ENCODE peak calls at places on chromosome 20, in seven cellular contexts. N, P, H, Z, A, G and T are unnamed samples.

GRCh38 chr20:31560900-31561598 is 44.0 kb upstream of the ID1 start:
- DNase-seq in G (no peak), Z (peak; percentile 95), H (no peak), N (peak; percentile 91), P (peak; percentile 50), A (no peak), T (peak; percentile 94)

GRCh38 chr20:59299961-59300340 is 460 bp upstream of the EDN3 start:
- DNase-seq in P (no peak), N (no peak), Z (no peak), A (peak; percentile 14), H (no peak), G (no peak), T (no peak)

GRCh38 chr20:12977634-12978394 is 31.0 kb upstream of the SPTLC3 start:
- DNase-seq in A (no peak), H (no peak), Z (no peak), G (no peak), N (no peak), P (no peak), T (no peak)

GRCh38 chr20:46644733-46645132 is 6.5 kb downstream of the SLC13A3 start:
- DNase-seq in Z (no peak), N (no peak), G (no peak), H (no peak), A (no peak), P (no peak), T (no peak)

GRCh38 chr20:5156670-5157448 is 30.1 kb downstream of the CDS2 start:
- DNase-seq in P (no peak), H (no peak), N (no peak), A (no peak), G (no peak), Z (peak; percentile 36), T (no peak)

GRCh38 chr20:63500902-63501817 is 2.3 kb upstream of the EEF1A2 start:
- DNase-seq in P (no peak), H (no peak), A (no peak), G (peak; percentile 19), Z (no peak), N (no peak), T (no peak)

GRCh38 chr20:20520776-20521175 is 152.9 kb downstream of the INSM1 start:
- DNase-seq in P (no peak), G (no peak), Z (no peak), N (no peak), A (no peak), H (no peak), T (peak; percentile 25)

GRCh38 chr20:43925215-43925614 is 10.6 kb downstream of the TOX2 start:
- DNase-seq in N (no peak), A (no peak), P (no peak), Z (no peak), H (no peak), G (no peak), T (no peak)

GRCh38 chr20:47206962-47207641 is 149.4 kb downstream of the ZMYND8 start:
- DNase-seq in G (no peak), N (no peak), A (peak; percentile 47), H (no peak), P (no peak), Z (no peak), T (no peak)

GRCh38 chr20:60138263-60139127 is 180.3 kb downstream of the CDH26 start:
- DNase-seq in P (peak; percentile 31), A (no peak), Z (peak; percentile 50), H (no peak), N (no peak), G (peak; percentile 60), T (no peak)

GRCh38 chr20:37821691-37822655 is 81.0 kb upstream of the VSTM2L start:
- DNase-seq in G (no peak), N (no peak), P (no peak), A (no peak), Z (peak; percentile 90), H (no peak), T (peak; percentile 14)

GRCh38 chr20:56440346-56441007 is 27.9 kb upstream of the RTF2 start:
- DNase-seq in P (no peak), H (no peak), A (no peak), N (no peak), Z (no peak), G (no peak), T (no peak)

GRCh38 chr20:20741067-20742045 is 28.9 kb upstream of the RALGAPA2 start:
- DNase-seq in H (no peak), A (no peak), N (no peak), P (no peak), G (no peak), Z (no peak), T (no peak)

GRCh38 chr20:24934101-24934661 is 14.9 kb upstream of the CST7 start:
- DNase-seq in G (no peak), H (no peak), Z (no peak), N (no peak), P (no peak), A (no peak), T (no peak)

GRCh38 chr20:51481311-51481997 is 61.1 kb downstream of the NFATC2 start:
- DNase-seq in G (peak; percentile 16), H (no peak), P (no peak), N (no peak), A (no peak), Z (no peak), T (no peak)

GRCh38 chr20:44070139-44070900 is 116.7 kb downstream of the JPH2 start:
- DNase-seq in A (no peak), P (peak; percentile 2), G (no peak), H (no peak), N (no peak), Z (no peak), T (no peak)

DNA sequence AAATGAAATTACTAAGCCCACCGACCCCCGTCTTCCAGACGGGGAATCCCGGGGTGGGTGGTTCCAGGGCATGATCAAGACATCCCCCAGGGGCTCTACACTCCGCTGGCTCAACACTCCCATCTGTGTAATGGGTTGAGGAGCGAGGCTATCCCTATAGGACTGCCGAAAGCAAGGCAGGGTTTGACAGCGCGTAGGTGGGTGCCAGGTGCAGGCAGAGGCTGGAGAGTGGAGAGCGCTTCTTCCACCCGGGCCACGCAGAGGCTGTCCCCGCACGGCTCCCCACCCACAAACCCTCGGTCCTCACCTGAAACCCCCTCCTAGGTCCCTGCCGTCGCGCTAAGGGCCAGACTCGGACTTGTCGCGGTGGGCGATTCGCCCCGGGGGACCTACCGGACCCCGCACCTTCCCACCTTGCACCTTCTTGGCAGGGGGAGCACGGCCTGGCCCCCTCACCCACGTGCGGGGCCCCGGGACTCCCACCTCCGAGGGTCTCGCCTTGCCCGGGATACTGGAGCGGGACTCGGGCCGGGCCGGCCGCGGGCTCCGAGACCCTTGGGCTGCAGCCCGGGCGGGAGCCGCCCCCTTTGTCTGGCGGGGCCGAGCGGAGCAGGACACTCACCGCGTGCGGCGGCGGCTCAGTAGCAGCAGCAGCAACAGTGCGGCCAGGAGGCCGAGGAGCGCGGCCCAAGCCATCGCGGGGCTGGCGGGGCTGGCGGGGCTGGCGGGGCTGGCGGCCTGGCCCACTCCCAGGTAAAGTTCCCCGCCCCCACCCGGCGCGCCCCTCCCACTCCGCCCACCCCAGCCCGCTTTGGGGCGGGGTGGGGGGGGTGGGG is at the start of gene PTGIS:
- DNase-seq in P (peak; percentile 24), N (peak; percentile 70), H (no peak), G (no peak), A (peak; percentile 86), Z (no peak), T (no peak)
- H3K4me3 ChIP-seq in P (peak within 1 kb of the TSS; percentile 94), N (peak within 1 kb of the TSS; percentile 67), H (peak within 1 kb of the TSS; percentile 55), G (peak within 1 kb of the TSS; percentile 74), A (peak within 1 kb of the TSS; percentile 89), Z (peak within 1 kb of the TSS; percentile 48), T (peak within 1 kb of the TSS; percentile 43)

GRCh38 chr20:17655865-17656489 is 26.1 kb downstream of the RRBP1 start:
- DNase-seq in P (peak; percentile 15), Z (peak; percentile 25), G (peak; percentile 18), N (no peak), A (peak; percentile 70), H (no peak), T (no peak)

GRCh38 chr20:17655286-17655651 is 26.8 kb downstream of the RRBP1 start:
- DNase-seq in H (no peak), P (peak; percentile 11), G (peak; percentile 16), Z (peak; percentile 35), A (peak; percentile 50), N (no peak), T (no peak)

GRCh38 chr20:17653835-17654648 is 28.0 kb downstream of the RRBP1 start:
- DNase-seq in N (no peak), H (no peak), A (no peak), P (peak; percentile 18), G (peak; percentile 13), Z (no peak), T (no peak)

GRCh38 chr20:17652411-17652810 is 29.6 kb downstream of the RRBP1 start:
- DNase-seq in Z (no peak), P (peak; percentile 18), H (no peak), G (peak; percentile 20), A (no peak), N (no peak), T (no peak)

DNA sequence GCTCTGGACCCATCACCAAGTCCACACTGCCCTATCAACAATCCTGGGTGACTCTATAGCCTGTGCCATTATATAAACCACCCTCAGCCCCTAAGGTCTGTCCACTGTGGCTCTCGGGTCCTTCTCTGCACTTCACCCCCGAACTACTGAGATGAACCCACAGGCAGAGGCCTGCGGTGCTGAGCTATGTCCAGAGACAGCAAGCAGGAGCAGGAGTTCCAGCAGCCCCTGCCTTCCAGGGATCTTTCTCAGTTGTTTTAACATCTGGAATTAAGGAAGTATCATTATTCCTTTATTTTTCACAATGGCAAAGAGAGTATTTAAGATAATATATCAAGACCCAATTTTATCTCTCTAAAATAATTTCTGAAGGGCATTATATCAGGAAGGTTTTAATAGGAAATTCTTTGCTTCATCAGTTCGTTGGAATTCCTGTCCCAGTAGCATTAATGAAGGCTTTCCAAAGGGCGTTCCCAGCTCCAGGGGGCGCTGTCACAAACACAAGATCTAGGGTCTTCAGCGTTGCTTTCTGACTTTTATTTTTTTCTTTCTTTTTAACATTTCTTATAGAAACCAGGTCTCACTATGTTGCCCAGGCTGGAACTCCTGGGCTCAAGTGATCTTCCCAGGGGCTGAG is 27.3 kb downstream of the RRBP1 start:
- DNase-seq in Z (peak; percentile 45), N (no peak), H (no peak), P (peak; percentile 71), G (peak; percentile 23), A (peak; percentile 91), T (no peak)
- TF ChIP-seq CTCF in Z (peak; percentile 71), N (no peak), H (peak; percentile 59), P (peak; percentile 43), G (peak; percentile 74), A (peak; percentile 99), T (peak; percentile 76)

DNA sequence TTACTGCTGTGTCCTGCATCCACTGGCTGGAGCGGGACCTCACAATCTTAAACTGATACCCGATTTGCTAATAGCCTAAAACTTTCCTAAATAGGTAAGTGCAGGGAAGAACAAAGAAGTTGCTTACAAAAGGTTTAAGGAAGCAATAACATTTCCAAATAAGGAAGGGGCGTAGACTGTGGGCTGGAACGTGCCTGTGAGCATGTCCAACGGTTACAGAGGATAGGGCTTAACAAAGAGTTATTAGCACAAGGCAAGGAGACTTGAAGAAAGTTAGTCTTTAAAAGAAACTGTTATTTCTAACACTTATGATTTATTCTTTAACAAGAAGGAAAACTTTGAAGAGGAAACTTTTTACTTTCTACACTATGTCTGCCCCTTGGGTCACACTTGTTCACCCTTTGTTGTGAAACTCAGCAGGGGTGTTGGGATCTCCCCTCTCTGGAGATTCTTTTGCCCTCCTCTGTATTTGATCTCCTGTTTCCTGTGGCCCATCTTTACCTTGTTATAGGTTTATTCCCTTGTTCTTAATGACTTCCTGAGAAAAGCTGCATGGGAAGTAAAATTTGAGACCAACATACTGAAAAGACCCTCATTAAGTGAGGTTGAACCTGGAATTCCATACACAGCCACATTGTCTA is 28.7 kb downstream of the KAT14 start:
- DNase-seq in G (no peak), P (no peak), H (no peak), A (peak; percentile 27), Z (no peak), N (no peak), T (no peak)
- H3K36me3 ChIP-seq in G (peaks cover 50% of the 10 kb centered on the region), P (peaks cover 22% of the 10 kb centered on the region), H (peaks cover 69% of the 10 kb centered on the region), A (peaks cover 7% of the 10 kb centered on the region), Z (peaks cover 7% of the 10 kb centered on the region), N (peaks cover 33% of the 10 kb centered on the region), T (peaks cover 2% of the 10 kb centered on the region)

GRCh38 chr20:62412194-62413024 is 5.3 kb upstream of the CABLES2 start:
- DNase-seq in N (no peak), H (no peak), P (no peak), Z (no peak), G (no peak), A (no peak), T (no peak)
- H3K4me3 ChIP-seq in N (no peak overlapping the region), H (no peak overlapping the region), P (no peak overlapping the region), Z (no peak overlapping the region), G (no peak overlapping the region), A (no peak overlapping the region), T (no peak overlapping the region)